ENCODE peak calls at places on chromosomes 11 and 22, in ten cellular contexts. Y is pancreas, Z is A172, V is astrocyte of the cerebellum, S is PC-9, C is endothelial cell, H is NAMALWA, M is NCI-H1105 treated with DMSO at 0.1 percent for 48 hours, L is ELF-1, G is Right ventricle myocardium superior. B is an unnamed sample.

GRCh38 chr11:111996129-111996528 is 29.1 kb upstream of the DLAT start:
- DNase-seq in Y (no peak), Z (no peak), V (no peak), S (no peak), C (no peak), H (no peak), M (no peak), L (no peak), G (no peak), B (no peak)

GRCh38 chr22:47095395-47096122 is 333.1 kb downstream of the TBC1D22A start:
- DNase-seq in Y (no peak), Z (no peak), V (no peak), S (no peak), C (no peak), H (no peak), M (no peak), L (no peak), G (no peak), B (no peak)

GRCh38 chr22:49400866-49401598 is 426.6 kb downstream of the BRD1 start:
- DNase-seq in Y (no peak), Z (no peak), V (no peak), S (no peak), C (no peak), H (no peak), M (no peak), L (no peak), G (no peak), B (no peak)

GRCh38 chr11:125320347-125321122 is 156.0 kb downstream of the PKNOX2 start:
- DNase-seq in Y (no peak), Z (no peak), V (no peak), S (no peak), C (no peak), H (no peak), M (no peak), L (no peak), G (no peak), B (no peak)

GRCh38 chr22:42270178-42270511 is 308 bp downstream of the TCF20 start:
- DNase-seq in Y (peak), Z (no peak), V (no peak), S (no peak), C (peak), H (no peak), M (peak), L (no peak), G (no peak), B (no peak)

GRCh38 chr11:117023178-117023577 is 75.0 kb downstream of the SIK3 start:
- DNase-seq in Y (no peak), Z (no peak), V (no peak), S (no peak), C (no peak), H (no peak), M (no peak), L (no peak), G (no peak), B (no peak)

GRCh38 chr11:78037056-78037455 is 14.0 kb upstream of the KCTD14 start:
- DNase-seq in Y (peak), Z (no peak), V (no peak), S (peak), C (no peak), H (no peak), M (no peak), L (peak), G (no peak), B (no peak)

GRCh38 chr11:23711981-23712380 is 784.9 kb upstream of the LUZP2 start:
- DNase-seq in Y (no peak), Z (no peak), V (no peak), S (no peak), C (no peak), H (no peak), M (no peak), L (no peak), G (no peak), B (no peak)

GRCh38 chr11:9574556-9574805 is 1.0 kb downstream of the WEE1 start:
- DNase-seq in Y (no peak), Z (no peak), V (no peak), S (no peak), C (peak), H (no peak), M (no peak), L (no peak), G (peak), B (no peak)

GRCh38 chr22:47798229-47798628 is 1035.8 kb downstream of the TBC1D22A start:
- DNase-seq in Y (no peak), Z (no peak), V (no peak), S (no peak), C (no peak), H (no peak), M (no peak), L (no peak), G (no peak), B (no peak)

GRCh38 chr11:27116684-27117083 is 76.1 kb downstream of the BBOX1 start:
- DNase-seq in Y (no peak), Z (peak), V (peak), S (no peak), C (no peak), H (no peak), M (no peak), L (no peak), G (no peak), B (no peak)

GRCh38 chr11:121590772-121591404 is 138.1 kb upstream of the SORL1-AS1 start:
- DNase-seq in Y (no peak), Z (no peak), V (no peak), S (no peak), C (no peak), H (peak), M (no peak), L (no peak), G (no peak), B (no peak)

GRCh38 chr11:56172256-56172835 is 4.1 kb upstream of the OR5J2 start:
- DNase-seq in Y (no peak), Z (no peak), V (no peak), S (no peak), C (no peak), H (no peak), M (no peak), L (no peak), G (no peak), B (no peak)

GRCh38 chr11:61069427-61069826 is 32.9 kb upstream of the CD5 start:
- DNase-seq in Y (no peak), Z (no peak), V (no peak), S (no peak), C (no peak), H (no peak), M (no peak), L (no peak), G (no peak), B (no peak)

GRCh38 chr22:23353696-23354095 is 173.4 kb downstream of the BCR start:
- DNase-seq in Y (no peak), Z (no peak), V (no peak), S (no peak), C (no peak), H (no peak), M (no peak), L (no peak), G (no peak), B (no peak)

GRCh38 chr22:27133951-27134664 is 476.7 kb downstream of the MIAT start:
- DNase-seq in Y (no peak), Z (peak), V (peak), S (peak), C (no peak), H (no peak), M (no peak), L (peak), G (peak), B (no peak)

GRCh38 chr11:118305726-118306125 is 1.2 kb downstream of the CD3E start:
- DNase-seq in Y (no peak), Z (no peak), V (no peak), S (no peak), C (no peak), H (no peak), M (no peak), L (no peak), G (no peak), B (no peak)

GRCh38 chr11:76803023-76803422 is 19.9 kb downstream of the TSKU start:
- DNase-seq in Y (no peak), Z (no peak), V (no peak), S (no peak), C (no peak), H (no peak), M (no peak), L (no peak), G (no peak), B (no peak)

GRCh38 chr11:110000045-110000502 is 93.1 kb upstream of the ZC3H12C start:
- DNase-seq in Y (no peak), Z (peak), V (peak), S (peak), C (no peak), H (peak), M (no peak), L (no peak), G (no peak), B (no peak)

GRCh38 chr11:64358907-64359711 is at the start of gene RPS6KA4:
- DNase-seq in Y (peak), Z (peak), V (no peak), S (peak), C (peak), H (peak), M (peak), L (peak), G (peak), B (peak)

GRCh38 chr11:104164028-104164520 is at the start of gene PDGFD:
- DNase-seq in Y (peak), Z (peak), V (peak), S (peak), C (peak), H (peak), M (peak), L (peak), G (peak), B (no peak)

GRCh38 chr11:122155765-122156527 is 39.9 kb upstream of the BLID start:
- DNase-seq in Y (no peak), Z (no peak), V (no peak), S (no peak), C (no peak), H (no peak), M (no peak), L (no peak), G (no peak), B (no peak)